ENCODE peak calls at places on chromosomes 11 and 22, in five cellular contexts. M is effector memory CD8-positive, alpha-beta T cell; F is brain microvascular endothelial cell; X is RPMI7951; B is stimulated activated CD4-positive, alpha-beta T cell treated with anti-CD3 and anti-CD28 coated beads, Interleukin-2, amount 100 ng/mL, for 48 hours. R is an unnamed sample.

GRCh38 chr11:73189315-73189714 is 28.8 kb upstream of the P2RY2 start:
- DNase-seq in M (no peak), F (no peak), X (no peak), B (no peak), R (no peak)

GRCh38 chr22:49865156-49865555 is 11.5 kb downstream of the ZBED4 start:
- DNase-seq in M (no peak), F (no peak), X (no peak), B (no peak), R (no peak)

GRCh38 chr22:39219071-39220050 is 25.4 kb downstream of the PDGFB start:
- DNase-seq in M (no peak), F (no peak), X (no peak), B (no peak), R (peak)

GRCh38 chr11:109794501-109794900 is 298.7 kb upstream of the ZC3H12C start:
- DNase-seq in M (no peak), F (no peak), X (peak), B (no peak), R (peak)

GRCh38 chr11:64062185-64063039 is 26.7 kb downstream of the FLRT1 start:
- DNase-seq in M (no peak), F (no peak), X (no peak), B (no peak), R (no peak)

GRCh38 chr11:64568584-64569140 is 22.4 kb upstream of the SLC22A12 start:
- DNase-seq in M (no peak), F (no peak), X (no peak), B (no peak), R (no peak)

GRCh38 chr22:24434472-24435322 is 7.3 kb downstream of the ADORA2A start:
- DNase-seq in M (peak), F (peak), X (peak), B (peak), R (no peak)

GRCh38 chr11:119356349-119357031 is 10.0 kb upstream of the MFRP start:
- DNase-seq in M (peak), F (peak), X (no peak), B (peak), R (no peak)

GRCh38 chr11:119518746-119519382 is 95.9 kb upstream of the THY1 start:
- DNase-seq in M (no peak), F (peak), X (peak), B (peak), R (peak)

GRCh38 chr11:15300282-15300681 is 185.6 kb downstream of the INSC start:
- DNase-seq in M (no peak), F (no peak), X (no peak), B (no peak), R (no peak)

GRCh38 chr11:64078294-64078693 is 42.6 kb downstream of the FLRT1 start:
- DNase-seq in M (no peak), F (no peak), X (no peak), B (no peak), R (no peak)

GRCh38 chr22:45905924-45906865 is 70.8 kb downstream of the WNT7B start:
- DNase-seq in M (no peak), F (peak), X (peak), B (no peak), R (no peak)

GRCh38 chr11:22730319-22730718 is 63.9 kb downstream of the GAS2 start:
- DNase-seq in M (no peak), F (no peak), X (no peak), B (no peak), R (no peak)

GRCh38 chr11:12690663-12691062 is 16.4 kb downstream of the TEAD1 start:
- DNase-seq in M (no peak), F (no peak), X (no peak), B (no peak), R (no peak)

GRCh38 chr11:8273281-8273680 is 9.6 kb upstream of the LMO1 start:
- DNase-seq in M (no peak), F (no peak), X (no peak), B (no peak), R (no peak)

GRCh38 chr11:125756050-125756449 is 10.0 kb downstream of the PATE1 start:
- DNase-seq in M (no peak), F (no peak), X (no peak), B (no peak), R (no peak)

GRCh38 chr22:47351836-47352579 is 589.6 kb downstream of the TBC1D22A start:
- DNase-seq in M (no peak), F (no peak), X (no peak), B (no peak), R (no peak)

GRCh38 chr11:123611698-123612097 is 42.7 kb downstream of the SCN3B start:
- DNase-seq in M (no peak), F (no peak), X (no peak), B (no peak), R (no peak)

GRCh38 chr11:100932474-100933100 is 197.0 kb downstream of the PGR start:
- DNase-seq in M (no peak), F (no peak), X (peak), B (no peak), R (peak)

GRCh38 chr11:113684558-113684957 is 21.6 kb downstream of the TMPRSS5 start:
- DNase-seq in M (no peak), F (no peak), X (no peak), B (no peak), R (no peak)

GRCh38 chr11:19352072-19352735 is 111.5 kb upstream of the E2F8 start:
- DNase-seq in M (no peak), F (no peak), X (no peak), B (no peak), R (no peak)

GRCh38 chr11:130070829-130071205 is 1.1 kb downstream of the APLP2 start:
- DNase-seq in M (no peak), F (no peak), X (peak), B (no peak), R (no peak)

GRCh38 chr11:134634897-134635831 is 223.1 kb upstream of the B3GAT1 start:
- DNase-seq in M (no peak), F (no peak), X (no peak), B (no peak), R (no peak)

GRCh38 chr11:69650832-69651344 is 9.9 kb downstream of the CCND1 start:
- DNase-seq in M (no peak), F (no peak), X (no peak), B (no peak), R (no peak)

GRCh38 chr11:45158891-45159605 is 12.6 kb downstream of the PRDM11 start:
- DNase-seq in M (no peak), F (no peak), X (no peak), B (no peak), R (no peak)

GRCh38 chr11:38019072-38019775 is 1421.2 kb upstream of the RAG2 start:
- DNase-seq in M (no peak), F (no peak), X (peak), B (no peak), R (no peak)

GRCh38 chr22:32858957-32859356 is 57.5 kb downstream of the TIMP3 start:
- DNase-seq in M (no peak), F (no peak), X (no peak), B (no peak), R (no peak)

GRCh38 chr22:39268645-39269044 is 23.9 kb upstream of the PDGFB start:
- DNase-seq in M (no peak), F (no peak), X (no peak), B (no peak), R (no peak)

GRCh38 chr11:67303132-67303988 is at the start of gene SSH3:
- DNase-seq in M (no peak), F (no peak), X (peak), B (no peak), R (no peak)

GRCh38 chr11:130435671-130436070 is 7.3 kb upstream of the ADAMTS8 start:
- DNase-seq in M (no peak), F (peak), X (peak), B (no peak), R (no peak)

GRCh38 chr22:22927196-22927887 is 39.7 kb downstream of the IGLL5 start:
- DNase-seq in M (no peak), F (no peak), X (no peak), B (no peak), R (peak)